ENCODE peak calls at places on chromosomes 3 and 15, in four cellular contexts. Q, V, O and P are unnamed samples.

GRCh38 chr3:124512881-124513609 is 217.2 kb upstream of the UMPS start:
- DNase-seq in V (no peak), Q (no peak), O (peak), P (no peak)

GRCh38 chr3:157098823-157099185 is 61.1 kb downstream of the CCNL1 start:
- DNase-seq in O (no peak), Q (peak), V (no peak), P (no peak)

GRCh38 chr3:179563298-179563934 is 690 bp downstream of the ACTL6A start:
- DNase-seq in O (peak), V (peak), Q (peak), P (peak)

GRCh38 chr3:10928961-10929471 is 63.5 kb upstream of the SLC6A1 start:
- DNase-seq in Q (no peak), O (no peak), V (no peak), P (no peak)

GRCh38 chr3:190258634-190259033 is 63.6 kb downstream of the CLDN1 start:
- DNase-seq in Q (peak), O (no peak), V (no peak), P (no peak)

GRCh38 chr15:90989040-90989768 is 5.1 kb downstream of the PRC1 start:
- DNase-seq in V (no peak), Q (no peak), O (no peak), P (no peak)

GRCh38 chr3:14459384-14459783 is 57.0 kb downstream of the SLC6A6 start:
- DNase-seq in O (no peak), Q (no peak), V (no peak), P (no peak)

GRCh38 chr15:63763476-63764123 is 70.1 kb downstream of the HERC1 start:
- DNase-seq in O (no peak), Q (peak), V (no peak), P (no peak)

GRCh38 chr3:10366681-10367101 is 45.8 kb upstream of the SEC13 start:
- DNase-seq in Q (peak), O (peak), V (no peak), P (peak)

GRCh38 chr15:93617443-93617842 is 528.4 kb upstream of the RGMA start:
- DNase-seq in O (no peak), V (no peak), Q (no peak), P (no peak)

GRCh38 chr3:15307580-15307979 is 24.8 kb downstream of the SH3BP5 start:
- DNase-seq in V (no peak), Q (no peak), O (no peak), P (no peak)

GRCh38 chr15:66285462-66286280 is 7.7 kb upstream of the DIS3L start:
- DNase-seq in O (no peak), Q (no peak), V (no peak), P (no peak)

GRCh38 chr3:187742351-187743171 is 2.7 kb downstream of the BCL6 start:
- DNase-seq in V (no peak), Q (peak), O (no peak), P (no peak)

GRCh38 chr3:102207173-102207572 is 227.6 kb upstream of the ZPLD1 start:
- DNase-seq in O (no peak), V (no peak), Q (peak), P (no peak)

GRCh38 chr15:49758456-49758855 is 137.6 kb downstream of the DTWD1 start:
- DNase-seq in Q (no peak), O (no peak), V (no peak), P (no peak)

GRCh38 chr15:74314897-74315438 is 52.5 kb downstream of the CYP11A1 start:
- DNase-seq in O (no peak), Q (peak), V (no peak), P (no peak)

GRCh38 chr15:40430271-40430805 is 10.4 kb upstream of the BAHD1 start:
- DNase-seq in Q (peak), V (no peak), O (peak), P (no peak)

GRCh38 chr3:47421741-47422649 is 41.2 kb downstream of the PTPN23 start:
- DNase-seq in Q (no peak), V (no peak), O (peak), P (no peak)

GRCh38 chr15:69085325-69086081 is 71.0 kb downstream of the NOX5 start:
- DNase-seq in V (no peak), O (no peak), Q (no peak), P (no peak)

GRCh38 chr3:186775999-186776398 is 7.4 kb upstream of the EIF4A2 start:
- DNase-seq in V (no peak), Q (peak), O (no peak), P (no peak)

GRCh38 chr3:128372281-128372680 is 94.4 kb downstream of the DNAJB8 start:
- DNase-seq in Q (no peak), O (no peak), V (no peak), P (no peak)

GRCh38 chr3:56858331-56858730 is 56.6 kb upstream of the ARHGEF3 start:
- DNase-seq in O (no peak), Q (no peak), V (no peak), P (no peak)

GRCh38 chr3:72082121-72082715 is 297.3 kb upstream of the PROK2 start:
- DNase-seq in V (no peak), Q (peak), O (no peak), P (no peak)

GRCh38 chr3:168034152-168034928 is 61.4 kb downstream of the GOLIM4 start:
- DNase-seq in Q (peak), V (no peak), O (no peak), P (no peak)